ENCODE peak calls at places on chromosomes 16 and 17, in seven cellular contexts. G, I, H, O, J, M and U are unnamed samples.

GRCh38 chr17:57004944-57005579 is 27.1 kb downstream of the SCPEP1 start:
- DNase-seq in G (no peak), I (no peak), H (no peak), O (no peak), J (no peak), M (no peak), U (no peak)

GRCh38 chr16:14087590-14088154 is 16.6 kb downstream of the MRTFB start:
- DNase-seq in G (no peak), I (no peak), H (no peak), O (no peak), J (peak), M (no peak), U (no peak)

GRCh38 chr16:28181557-28181914 is 30.2 kb downstream of the XPO6 start:
- DNase-seq in G (peak), I (no peak), H (peak), O (no peak), J (peak), M (no peak), U (peak)

GRCh38 chr17:35761601-35762000 is 914 bp downstream of the C17orf50 start:
- DNase-seq in G (no peak), I (no peak), H (no peak), O (no peak), J (no peak), M (no peak), U (no peak)

GRCh38 chr17:51857052-51857593 is 301.4 kb downstream of the CA10 start:
- DNase-seq in G (no peak), I (no peak), H (no peak), O (no peak), J (no peak), M (no peak), U (no peak)

GRCh38 chr17:77245162-77245926 is 104.6 kb downstream of the SEC14L1 start:
- DNase-seq in G (no peak), I (no peak), H (no peak), O (no peak), J (no peak), M (no peak), U (no peak)

GRCh38 chr17:38660097-38661026 is 14.4 kb downstream of the EPOP start:
- DNase-seq in G (no peak), I (no peak), H (no peak), O (no peak), J (no peak), M (peak), U (no peak)

GRCh38 chr17:69733171-69734014 is 318.9 kb downstream of the MAP2K6 start:
- DNase-seq in G (peak), I (peak), H (no peak), O (no peak), J (peak), M (no peak), U (peak)

GRCh38 chr16:19431636-19432340 is 14.1 kb downstream of the TMC5 start:
- DNase-seq in G (peak), I (no peak), H (no peak), O (no peak), J (no peak), M (no peak), U (no peak)

GRCh38 chr16:24953721-24954120 is 61.4 kb downstream of the ARHGAP17 start:
- DNase-seq in G (no peak), I (peak), H (no peak), O (no peak), J (no peak), M (no peak), U (no peak)

GRCh38 chr16:12584488-12585233 is 219.0 kb downstream of the CPPED1 start:
- DNase-seq in G (peak), I (no peak), H (no peak), O (no peak), J (no peak), M (peak), U (no peak)

GRCh38 chr16:57462978-57463362 is 491 bp downstream of the POLR2C start:
- DNase-seq in G (no peak), I (peak), H (no peak), O (no peak), J (peak), M (no peak), U (no peak)

GRCh38 chr17:8631554-8631877 is 991 bp upstream of the MYH10 start:
- DNase-seq in G (no peak), I (no peak), H (no peak), O (no peak), J (peak), M (no peak), U (no peak)

GRCh38 chr17:66582373-66583111 is 252.4 kb upstream of the CACNG5 start:
- DNase-seq in G (no peak), I (no peak), H (no peak), O (no peak), J (no peak), M (no peak), U (no peak)

GRCh38 chr17:66578781-66579489 is 256.0 kb upstream of the CACNG5 start:
- DNase-seq in G (no peak), I (no peak), H (no peak), O (no peak), J (peak), M (no peak), U (no peak)

GRCh38 chr17:66583112-66583748 is 251.7 kb upstream of the CACNG5 start:
- DNase-seq in G (no peak), I (no peak), H (no peak), O (no peak), J (no peak), M (no peak), U (no peak)

GRCh38 chr17:66580178-66580577 is 254.7 kb upstream of the CACNG5 start:
- DNase-seq in G (peak), I (no peak), H (no peak), O (no peak), J (peak), M (no peak), U (no peak)

DNA sequence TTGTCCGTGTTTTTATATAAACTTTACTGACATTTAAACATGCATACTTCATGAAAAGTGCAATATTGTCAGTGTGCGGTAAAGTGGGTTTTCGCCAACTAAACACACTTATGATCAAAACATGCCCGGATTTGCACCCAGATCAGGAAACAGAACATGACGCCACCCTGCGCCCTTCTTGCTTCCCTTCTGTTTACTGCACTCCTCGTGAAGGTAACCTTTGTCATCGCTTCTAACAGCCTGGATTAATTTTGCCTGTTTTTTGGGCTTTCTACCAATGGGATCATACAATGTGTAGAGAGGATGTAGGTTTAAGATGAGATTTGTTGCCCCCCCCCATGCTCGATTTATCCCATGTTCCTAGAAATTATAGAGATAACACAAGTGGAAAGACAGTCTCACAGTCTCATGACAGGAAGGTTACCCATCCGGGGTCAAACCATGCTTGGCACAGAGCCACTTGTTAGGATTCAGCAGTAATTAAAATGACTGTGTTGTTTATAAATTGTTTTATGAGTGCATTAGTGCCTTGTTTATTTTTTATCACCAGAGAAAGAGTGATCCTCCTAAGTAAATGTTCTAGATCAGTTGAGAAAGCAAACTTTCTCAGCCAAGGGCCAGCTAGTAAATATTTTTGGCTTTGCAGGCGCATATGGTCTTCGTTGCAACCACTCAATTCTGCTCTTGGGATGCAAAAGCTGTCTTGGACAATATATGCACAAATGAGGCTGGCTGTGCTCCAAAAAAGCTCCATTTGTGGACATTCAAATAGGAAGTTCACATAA is 254.1 kb upstream of the CACNG5 start:
- DNase-seq in G (no peak), I (no peak), H (no peak), O (no peak), J (peak), M (no peak), U (no peak)
- H3K4me3 ChIP-seq in G (no peak), I (no peak), H (no peak), O (no peak), J (no peak), M (no peak), U (no peak)

DNA sequence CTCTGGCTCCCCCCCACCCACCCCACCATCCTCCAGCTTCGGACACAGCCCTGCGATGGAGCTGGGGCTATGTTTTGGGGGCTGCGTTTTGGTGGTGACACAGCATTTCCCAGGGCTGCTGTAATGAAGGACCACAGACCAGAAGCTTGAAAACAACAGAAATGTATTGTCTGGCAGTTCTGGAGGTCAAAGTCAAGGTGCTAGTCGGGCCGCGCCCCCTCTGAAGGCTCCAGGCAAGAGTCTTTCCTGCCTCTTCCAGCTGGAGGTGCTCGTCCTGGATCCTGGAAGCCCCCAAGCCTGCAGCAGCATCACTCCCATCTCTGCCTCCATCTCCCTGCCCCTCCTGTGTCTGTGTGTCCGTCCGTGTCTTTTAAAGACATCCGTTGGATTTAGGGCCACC is 50.8 kb downstream of the TBC1D16 start:
- DNase-seq in G (no peak), I (peak), H (no peak), O (no peak), J (no peak), M (peak), U (no peak)
- H3K4me3 ChIP-seq in G (no peak), I (no peak), H (no peak), O (no peak), J (no peak), M (no peak), U (no peak)

GRCh38 chr16:68289621-68290329 is 21.0 kb downstream of the SLC7A6OS start:
- DNase-seq in G (no peak), I (no peak), H (no peak), O (no peak), J (no peak), M (no peak), U (no peak)
- H3K4me3 ChIP-seq in G (no peak), I (no peak), H (no peak), O (peak), J (no peak), M (no peak), U (no peak)

DNA sequence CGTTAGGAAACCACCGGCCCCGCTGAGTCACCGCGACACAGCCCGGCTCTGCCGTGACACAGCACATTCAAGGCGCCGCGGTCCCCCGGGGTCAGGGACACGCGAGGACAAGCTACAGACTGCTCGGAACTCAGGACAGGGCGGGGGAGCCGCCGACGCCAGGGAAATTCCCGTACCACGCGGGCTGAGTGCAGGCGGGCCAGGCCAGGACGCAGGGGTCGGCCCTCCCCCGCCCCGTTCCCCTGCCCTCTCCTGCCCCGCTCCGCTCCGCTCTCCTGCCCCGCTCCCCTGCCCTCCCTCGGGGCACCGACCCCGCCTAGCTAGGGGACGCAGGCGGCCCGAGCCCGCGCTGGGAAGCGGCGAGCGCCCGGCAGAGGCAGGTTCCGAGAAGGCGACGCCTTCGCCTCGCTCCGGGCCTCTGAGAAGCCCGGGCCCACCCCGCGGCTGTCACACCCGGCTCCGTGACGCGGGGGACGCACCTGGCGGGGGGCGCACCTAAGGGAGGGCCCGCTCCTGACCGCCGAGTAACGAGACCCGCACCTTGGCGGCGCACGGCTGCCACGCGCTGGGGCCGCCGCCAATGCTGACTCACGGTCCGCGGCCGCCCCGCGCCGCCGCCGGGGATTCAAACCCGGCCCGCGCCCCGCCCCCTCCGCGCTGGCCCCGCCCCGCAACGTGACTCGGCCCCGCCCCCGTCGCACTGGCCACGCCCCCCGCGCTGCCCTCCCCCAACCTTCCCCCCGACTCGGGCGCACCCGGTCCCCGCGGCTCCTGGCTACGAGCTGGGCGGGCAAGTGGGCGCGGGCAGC is 27.5 kb downstream of the GNPTG start:
- DNase-seq in G (peak), I (peak), H (no peak), O (peak), J (peak), M (peak), U (peak)
- H3K4me3 ChIP-seq in G (peak), I (peak), H (peak), O (peak), J (peak), M (peak), U (peak)

GRCh38 chr17:7017827-7018200 is 5.0 kb upstream of the BCL6B start:
- DNase-seq in G (no peak), I (peak), H (no peak), O (no peak), J (no peak), M (no peak), U (no peak)
- H3K4me3 ChIP-seq in G (no peak), I (no peak), H (no peak), O (no peak), J (no peak), M (no peak), U (no peak)

DNA sequence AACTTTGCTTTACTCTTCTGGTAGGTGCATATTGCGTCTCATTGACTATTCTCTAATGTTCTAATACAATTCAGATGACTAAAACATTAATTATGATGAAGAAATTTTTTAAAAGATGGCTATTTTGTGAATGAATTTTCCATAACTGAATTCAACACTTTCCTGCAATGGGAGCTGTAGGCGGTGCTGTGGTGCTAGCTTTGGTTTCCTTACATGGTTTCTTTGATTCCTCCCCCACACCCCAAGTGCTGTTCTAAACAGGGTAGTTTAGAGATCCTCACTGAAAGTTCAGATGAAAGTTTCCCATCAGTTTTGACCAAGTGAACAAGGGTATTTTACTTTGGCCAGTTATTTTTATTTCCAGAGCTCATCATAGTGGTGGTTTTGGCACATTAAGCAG is 26.0 kb upstream of the MRC2 start:
- DNase-seq in G (no peak), I (no peak), H (no peak), O (no peak), J (peak), M (no peak), U (no peak)
- H3K4me3 ChIP-seq in G (no peak), I (no peak), H (no peak), O (no peak), J (no peak), M (no peak), U (no peak)

DNA sequence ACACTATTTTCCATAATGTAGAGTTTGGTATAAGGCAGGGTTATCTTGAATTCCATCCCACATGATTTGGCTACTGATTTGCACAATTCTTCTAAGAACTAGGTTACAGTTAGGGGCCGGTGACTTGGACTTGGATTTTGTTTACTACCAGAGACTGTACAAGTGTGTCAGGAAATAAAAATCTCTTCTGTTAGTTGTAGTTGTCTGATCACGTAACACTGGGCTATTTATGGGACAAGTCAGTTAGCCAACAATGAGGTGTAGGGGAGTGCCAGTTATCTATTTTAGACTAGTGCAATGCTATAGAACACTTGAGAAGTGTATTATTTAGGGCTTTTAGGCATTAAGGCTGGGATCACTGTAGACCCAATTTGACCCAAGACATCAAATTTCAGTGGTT is 39.7 kb upstream of the GHDC start:
- DNase-seq in G (no peak), I (no peak), H (no peak), O (no peak), J (no peak), M (no peak), U (no peak)
- H3K4me3 ChIP-seq in G (no peak), I (no peak), H (no peak), O (no peak), J (no peak), M (no peak), U (no peak)

GRCh38 chr17:61946359-61946758 is 18.6 kb upstream of the INTS2 start:
- DNase-seq in G (no peak), I (no peak), H (no peak), O (no peak), J (no peak), M (no peak), U (no peak)
- H3K4me3 ChIP-seq in G (no peak), I (no peak), H (no peak), O (no peak), J (no peak), M (no peak), U (no peak)